ENCODE peak calls at places on chromosomes 12 and 14, in eight cellular contexts. V is Ammon's horn; P is Caki2; W is HT1080; Q is stimulated activated CD8-positive, alpha-beta memory T cell treated with anti-CD3 and anti-CD28 coated beads, Interleukin-2, amount 100 ng/mL, for 1 hour; O is mucosa of descending colon; M is activated T-helper 1 cell treated with Interleukin-2 at 50 U/mL for 16 hours; J is psoas muscle. H is an unnamed sample.

GRCh38 chr12:49808686-49809368 is 19.4 kb downstream of the NCKAP5L start:
- DNase-seq in J (peak), M (no peak), O (no peak), P (no peak), W (no peak), V (peak), Q (no peak), H (no peak)

GRCh38 chr12:113137861-113138783 is 2.6 kb upstream of the RASAL1 start:
- DNase-seq in P (peak), M (no peak), Q (no peak), V (no peak), J (no peak), W (no peak), O (no peak), H (peak)

GRCh38 chr12:63276537-63277365 is 125.8 kb upstream of the AVPR1A start:
- DNase-seq in O (peak), W (peak), M (no peak), J (no peak), V (peak), P (peak), Q (no peak), H (peak)

GRCh38 chr14:61147898-61148549 is 133.1 kb downstream of the TMEM30B start:
- DNase-seq in M (no peak), V (peak), Q (no peak), O (no peak), P (no peak), W (peak), J (peak), H (peak)

GRCh38 chr12:15534870-15535269 is 212.6 kb downstream of the PTPRO start:
- DNase-seq in V (peak), O (no peak), Q (no peak), J (no peak), W (no peak), M (no peak), P (no peak), H (no peak)

GRCh38 chr14:32217301-32217700 is 14.2 kb upstream of the RNU6-8 start:
- DNase-seq in W (no peak), Q (no peak), V (no peak), O (no peak), J (no peak), M (no peak), P (no peak), H (no peak)

GRCh38 chr12:115320967-115321366 is 637.0 kb upstream of the TBX3 start:
- DNase-seq in J (peak), M (no peak), W (no peak), Q (no peak), V (no peak), P (no peak), O (no peak), H (no peak)

GRCh38 chr14:75578786-75579781 is 664 bp downstream of the FLVCR2 start:
- DNase-seq in O (peak), Q (no peak), W (no peak), V (no peak), M (no peak), J (peak), P (peak), H (no peak)

GRCh38 chr12:102634216-102634615 is 153.9 kb upstream of the IGF1 start:
- DNase-seq in Q (no peak), P (no peak), J (no peak), V (no peak), M (no peak), W (peak), O (no peak), H (no peak)

GRCh38 chr12:112527501-112527900 is 108.8 kb downstream of the PTPN11 start:
- DNase-seq in W (no peak), J (no peak), O (no peak), M (no peak), V (no peak), P (no peak), Q (no peak), H (no peak)

GRCh38 chr14:103393687-103394626 is 8.7 kb downstream of the MARK3 start:
- DNase-seq in Q (no peak), V (no peak), M (no peak), J (no peak), P (no peak), W (no peak), O (no peak), H (peak)

GRCh38 chr14:37544407-37544806 is 50.6 kb downstream of the FOXA1 start:
- DNase-seq in M (no peak), W (no peak), V (no peak), J (no peak), O (peak), P (no peak), Q (no peak), H (no peak)

GRCh38 chr12:123948401-123949117 is 24.1 kb downstream of the CCDC92 start:
- DNase-seq in M (no peak), V (peak), O (no peak), J (no peak), W (no peak), P (no peak), Q (no peak), H (no peak)

H was measured in ACHN.